ENCODE peak calls at places on chromosomes 2 and 18, in nine cellular contexts. X is fibroblast of the aortic adventitia, H is fibroblast of lung, W is PC-3, O is upper lobe of right lung, M is neural progenitor cell, J is A673, Z is fibroblast of mammary gland, G is IMR-90. D is an unnamed sample.

GRCh38 chr2:239685556-239685955 is 284.7 kb upstream of the HDAC4 start:
- DNase-seq in M (no peak), O (no peak), H (no peak), J (no peak), W (no peak), Z (no peak), X (no peak), G (no peak), D (no peak)

GRCh38 chr2:156800781-156801366 is 364.7 kb downstream of the GPD2 start:
- DNase-seq in W (peak), J (no peak), H (peak), X (no peak), G (no peak), M (no peak), Z (no peak), O (no peak), D (peak)

GRCh38 chr2:45729753-45730512 is 78.5 kb downstream of the PRKCE start:
- DNase-seq in X (no peak), G (no peak), O (no peak), H (no peak), W (peak), Z (no peak), J (peak), M (peak), D (no peak)

GRCh38 chr2:128438586-128438985 is 119.9 kb upstream of the HS6ST1 start:
- DNase-seq in W (no peak), X (no peak), M (no peak), H (no peak), G (no peak), J (no peak), Z (no peak), O (peak), D (no peak)

GRCh38 chr2:19872302-19872701 is 29.5 kb downstream of the TTC32 start:
- DNase-seq in X (no peak), J (no peak), W (no peak), Z (no peak), O (no peak), G (no peak), H (no peak), M (no peak), D (no peak)

GRCh38 chr2:104849618-104850097 is 4.3 kb upstream of the POU3F3 start:
- DNase-seq in Z (peak), J (peak), M (peak), O (peak), X (peak), G (peak), H (peak), W (peak), D (peak)

GRCh38 chr18:22279741-22280452 is 110.5 kb downstream of the GATA6 start:
- DNase-seq in W (no peak), Z (peak), X (peak), G (peak), O (no peak), H (no peak), J (no peak), M (no peak), D (peak)

GRCh38 chr2:239323473-239323872 is 77.3 kb downstream of the HDAC4 start:
- DNase-seq in O (no peak), Z (no peak), H (no peak), M (no peak), W (no peak), G (no peak), J (no peak), X (no peak), D (no peak)

GRCh38 chr18:21085579-21086161 is 25.9 kb downstream of the ROCK1 start:
- DNase-seq in H (no peak), G (peak), M (no peak), Z (no peak), O (no peak), W (peak), X (no peak), J (no peak), D (no peak)

GRCh38 chr18:2994603-2995432 is 18.1 kb downstream of the LPIN2 start:
- DNase-seq in J (peak), O (no peak), X (no peak), Z (no peak), H (no peak), W (no peak), G (no peak), M (no peak), D (no peak)
- H3K4me3 ChIP-seq in J (no peak), O (no peak), X (no peak), Z (no peak), H (no peak), W (no peak), G (no peak), M (no peak), D (no peak)

GRCh38 chr2:152499921-152500320 is 164.9 kb downstream of the FMNL2 start:
- DNase-seq in O (no peak), M (no peak), W (no peak), J (no peak), X (peak), G (peak), H (peak), Z (peak), D (peak)
- H3K4me3 ChIP-seq in O (no peak), M (no peak), W (no peak), J (no peak), X (peak), G (no peak), H (peak), Z (no peak), D (no peak)

GRCh38 chr18:72089432-72089831 is 454.7 kb downstream of the CBLN2 start:
- DNase-seq in X (no peak), W (no peak), Z (no peak), O (no peak), G (no peak), J (no peak), M (no peak), H (no peak), D (no peak)

GRCh38 chr18:72086421-72086820 is 457.7 kb downstream of the CBLN2 start:
- DNase-seq in M (peak), H (peak), J (peak), X (peak), Z (peak), W (peak), G (no peak), O (no peak), D (peak)

DNA sequence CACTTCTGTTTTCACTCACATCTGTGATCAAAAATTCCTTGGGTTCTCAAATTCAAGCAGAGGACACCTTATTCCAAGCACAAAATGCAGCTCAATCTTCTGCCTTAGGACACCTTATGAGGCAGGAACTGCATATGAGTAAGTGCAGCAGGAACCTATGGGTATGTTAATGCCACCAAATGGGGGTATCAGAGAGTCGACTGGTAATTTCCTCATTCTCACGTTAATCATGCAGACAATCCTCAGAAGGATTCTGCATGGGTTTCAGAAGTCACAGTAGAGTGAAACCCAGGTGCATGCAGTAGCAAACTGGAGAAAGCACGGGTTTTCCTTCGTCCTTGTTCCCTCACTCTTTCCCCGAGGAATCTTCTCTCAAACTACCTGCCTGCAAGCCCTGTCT is 452.8 kb downstream of the CBLN2 start:
- DNase-seq in Z (no peak), G (no peak), M (no peak), J (no peak), O (no peak), W (no peak), H (no peak), X (no peak), D (no peak)
- H3K4me3 ChIP-seq in Z (no peak), G (no peak), M (no peak), J (no peak), O (no peak), W (no peak), H (no peak), X (no peak), D (no peak)

GRCh38 chr2:158970522-158970855 is 2.0 kb downstream of the TANC1 start:
- DNase-seq in X (no peak), Z (no peak), W (peak), O (no peak), M (no peak), H (no peak), J (no peak), G (no peak), D (no peak)
- H3K4me3 ChIP-seq in X (peak), Z (peak), W (peak), O (peak), M (no peak), H (peak), J (peak), G (peak), D (peak)